ENCODE peak calls at places on chromosome 9, in four cellular contexts. F is activated naive CD8-positive, alpha-beta T cell treated with anti-CD3 and anti-CD28 coated beads, Interleukin-2, amount 50 U/mL, for 16 hours; J is SK-N-DZ; D is right cardiac atrium. H is an unnamed sample.

GRCh38 chr9:106799146-106799545 is 63.8 kb upstream of the ZNF462 start:
- DNase-seq in F (no peak), D (no peak), J (no peak), H (no peak)

GRCh38 chr9:104093162-104093561 is 947 bp upstream of the SMC2 start:
- DNase-seq in J (no peak), D (no peak), F (no peak), H (no peak)

GRCh38 chr9:21711504-21711903 is 90.9 kb upstream of the MTAP start:
- DNase-seq in J (no peak), D (no peak), F (no peak), H (no peak)

GRCh38 chr9:93589688-93590087 is 13.3 kb downstream of the PHF2 start:
- DNase-seq in D (no peak), F (no peak), J (no peak), H (peak)

GRCh38 chr9:78557540-78557939 is 260.6 kb downstream of the PSAT1 start:
- DNase-seq in D (no peak), J (no peak), F (no peak), H (no peak)

GRCh38 chr9:123194023-123194422 is 74.4 kb downstream of the STRBP start:
- DNase-seq in F (no peak), J (no peak), D (no peak), H (no peak)

GRCh38 chr9:121192518-121192917 is 9.2 kb downstream of the RAB14 start:
- DNase-seq in D (no peak), J (no peak), F (no peak), H (no peak)

GRCh38 chr9:110081395-110081794 is 126.6 kb downstream of the C9orf152 start:
- DNase-seq in D (no peak), J (no peak), F (no peak), H (no peak)

GRCh38 chr9:78811562-78812276 is 514.8 kb downstream of the PSAT1 start:
- DNase-seq in J (no peak), F (no peak), D (no peak), H (no peak)

GRCh38 chr9:95513722-95514121 is 3.0 kb downstream of the PTCH1 start:
- DNase-seq in J (no peak), D (no peak), F (no peak), H (no peak)

GRCh38 chr9:97594414-97594921 is 38.7 kb downstream of the TSTD2 start:
- DNase-seq in J (no peak), D (peak), F (no peak), H (peak)

GRCh38 chr9:99011161-99011709 is 67.5 kb downstream of the COL15A1 start:
- DNase-seq in J (peak), F (no peak), D (no peak), H (no peak)

GRCh38 chr9:112322701-112323377 is 10.6 kb downstream of the PTBP3 start:
- DNase-seq in D (no peak), J (no peak), F (no peak), H (no peak)

GRCh38 chr9:131008909-131009618 is at the start of gene LAMC3:
- DNase-seq in F (no peak), J (no peak), D (no peak), H (peak)

GRCh38 chr9:114671605-114672004 is 10.4 kb downstream of the TEX48 start:
- DNase-seq in J (no peak), F (no peak), D (no peak), H (peak)

GRCh38 chr9:2718001-2718697 is 839 bp downstream of the KCNV2 start:
- DNase-seq in D (no peak), J (no peak), F (no peak), H (no peak)

GRCh38 chr9:99863955-99864354 is 42.3 kb downstream of the NR4A3 start:
- DNase-seq in F (no peak), D (no peak), J (no peak), H (no peak)

GRCh38 chr9:131178382-131178781 is 53.0 kb downstream of the NUP214 start:
- DNase-seq in D (peak), F (peak), J (peak), H (no peak)

GRCh38 chr9:134590240-134591081 is 51.1 kb upstream of the COL5A1 start:
- DNase-seq in J (no peak), F (no peak), D (peak), H (no peak)

GRCh38 chr9:71514344-71514975 is 253.9 kb downstream of the CEMIP2 start:
- DNase-seq in F (no peak), J (no peak), D (no peak), H (no peak)

GRCh38 chr9:8628771-8629170 is 829.2 kb upstream of the DMAC1 start:
- DNase-seq in J (no peak), F (no peak), D (no peak), H (no peak)

GRCh38 chr9:105833271-105833975 is 139.1 kb downstream of the TMEM38B start:
- DNase-seq in J (no peak), F (no peak), D (no peak), H (no peak)

GRCh38 chr9:134545213-134546211 is 96.1 kb upstream of the COL5A1 start:
- DNase-seq in F (no peak), D (no peak), J (no peak), H (no peak)

GRCh38 chr9:17389026-17389425 is 189.8 kb upstream of the SH3GL2 start:
- DNase-seq in D (no peak), J (no peak), F (no peak), H (no peak)

GRCh38 chr9:115524467-115525059 is 406.6 kb upstream of the TNC start:
- DNase-seq in D (no peak), F (no peak), J (peak), H (peak)

GRCh38 chr9:125549465-125550215 is 157.4 kb downstream of the MAPKAP1 start:
- DNase-seq in J (no peak), F (no peak), D (peak), H (no peak)

GRCh38 chr9:14882118-14882517 is 28.1 kb downstream of the FREM1 start:
- DNase-seq in D (no peak), J (no peak), F (no peak), H (no peak)

GRCh38 chr9:112556497-112557085 is 70.0 kb downstream of the KIAA1958 start:
- DNase-seq in F (no peak), J (no peak), D (no peak), H (no peak)

GRCh38 chr9:129412814-129413536 is 207.9 kb downstream of the C9orf50 start:
- DNase-seq in D (peak), J (peak), F (no peak), H (peak)

GRCh38 chr9:78130004-78130403 is 98.4 kb upstream of the GNAQ start:
- DNase-seq in J (no peak), D (peak), F (no peak), H (no peak)

GRCh38 chr9:734831-735511 is 106.5 kb upstream of the DMRT1 start:
- DNase-seq in J (no peak), F (no peak), D (no peak), H (no peak)

GRCh38 chr9:752681-753200 is 88.8 kb upstream of the DMRT1 start:
- DNase-seq in F (no peak), J (no peak), D (no peak), H (no peak)

GRCh38 chr9:15999422-16000339 is 446.8 kb downstream of the CCDC171 start:
- DNase-seq in F (no peak), D (no peak), J (no peak), H (no peak)

GRCh38 chr9:84557751-84558150 is 111.8 kb upstream of the NTRK2 start:
- DNase-seq in J (no peak), F (no peak), D (no peak), H (no peak)

GRCh38 chr9:78866228-78867132 is 569.6 kb downstream of the PSAT1 start:
- DNase-seq in F (no peak), J (no peak), D (no peak), H (no peak)

GRCh38 chr9:129604056-129604765 is 16.7 kb downstream of the C9orf50 start:
- DNase-seq in D (no peak), F (no peak), J (no peak), H (no peak)

GRCh38 chr9:19161257-19162025 is 34.1 kb upstream of the PLIN2 start:
- DNase-seq in J (no peak), D (no peak), F (no peak), H (no peak)

GRCh38 chr9:27866741-27867140 is 293.5 kb upstream of the C9orf72 start:
- DNase-seq in J (no peak), F (no peak), D (no peak), H (no peak)